ENCODE peak calls at places on chromosomes 12 and 14, in five cellular contexts. E is HCT116, J is A549, U is GM23338, X is SK-N-SH. D is an unnamed sample.

GRCh38 chr12:67917811-67918210 is 71.4 kb upstream of the IFNG-AS1 start:
- DNase-seq in E (no peak), X (no peak), U (no peak), J (no peak), D (no peak)

GRCh38 chr14:104580961-104581360 is 1.4 kb downstream of the C14orf180 start:
- DNase-seq in U (no peak), J (no peak), X (peak), E (no peak), D (no peak)

GRCh38 chr14:36222952-36223468 is 46.5 kb upstream of the PTCSC3 start:
- DNase-seq in U (peak), X (no peak), J (no peak), E (no peak), D (no peak)

GRCh38 chr12:111437816-111438454 is 32.2 kb downstream of the SH2B3 start:
- DNase-seq in E (no peak), X (no peak), J (no peak), U (no peak), D (no peak)

GRCh38 chr14:94795372-94795771 is 25.5 kb upstream of the GSC start:
- DNase-seq in U (no peak), E (no peak), X (no peak), J (no peak), D (no peak)

GRCh38 chr12:1619599-1619998 is 9.4 kb upstream of the WNT5B start:
- DNase-seq in E (no peak), J (no peak), X (no peak), U (no peak), D (no peak)

GRCh38 chr14:103520657-103521437 is 1.8 kb downstream of the CKB start:
- DNase-seq in E (peak), J (peak), X (peak), U (peak), D (no peak)

GRCh38 chr14:22797017-22797917 is 18.0 kb downstream of the SLC7A7 start:
- DNase-seq in J (no peak), U (peak), E (no peak), X (no peak), D (no peak)

GRCh38 chr14:68518180-68518579 is 274.7 kb downstream of the ZFP36L1 start:
- DNase-seq in E (no peak), J (no peak), U (no peak), X (no peak), D (no peak)

GRCh38 chr12:77893918-77894317 is 63.2 kb downstream of the NAV3 start:
- DNase-seq in J (peak), X (no peak), U (peak), E (peak), D (peak)

GRCh38 chr12:7642287-7642686 is 23.4 kb downstream of the APOBEC1 start:
- DNase-seq in J (no peak), U (no peak), X (no peak), E (no peak), D (no peak)

GRCh38 chr12:7646178-7646475 is 19.6 kb downstream of the APOBEC1 start:
- DNase-seq in U (peak), X (no peak), J (no peak), E (no peak), D (no peak)

GRCh38 chr12:7638764-7639570 is 26.7 kb downstream of the APOBEC1 start:
- DNase-seq in U (peak), X (peak), J (peak), E (peak), D (peak)

GRCh38 chr12:7645395-7646177 is 20.1 kb downstream of the APOBEC1 start:
- DNase-seq in U (peak), X (peak), J (peak), E (peak), D (no peak)

DNA sequence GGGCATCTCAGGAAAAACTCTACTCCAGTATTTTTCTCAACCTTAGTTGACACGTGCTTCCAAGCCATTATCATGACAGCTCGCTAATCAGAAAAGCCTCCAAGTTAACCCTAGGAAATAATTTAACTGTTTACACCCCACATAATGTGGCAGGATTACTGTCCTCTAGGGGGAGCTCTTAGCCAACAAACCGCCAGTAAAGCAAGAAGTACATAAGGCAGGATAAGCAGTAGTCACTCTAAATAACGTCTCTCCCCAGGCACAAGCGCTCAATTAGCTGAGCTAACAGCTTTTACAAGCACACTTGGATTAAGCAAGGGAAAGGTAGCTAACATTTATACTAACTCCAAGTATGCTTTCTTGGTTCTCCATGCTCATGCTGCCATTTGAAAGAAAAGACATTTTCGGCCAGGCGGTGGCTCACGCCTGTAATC is 22.8 kb downstream of the APOBEC1 start:
- DNase-seq in J (no peak), E (peak), X (no peak), U (peak), D (no peak)
- TF ChIP-seq REST in J (no peak), E (no peak), X (no peak), U (no peak), D (no peak)

GRCh38 chr12:64670039-64670438 is 59.7 kb downstream of the RASSF3 start:
- DNase-seq in U (no peak), J (no peak), X (peak), E (no peak), D (no peak)
- H3K27ac ChIP-seq in U (no peak), J (peak), X (no peak), E (peak), D (peak)

DNA sequence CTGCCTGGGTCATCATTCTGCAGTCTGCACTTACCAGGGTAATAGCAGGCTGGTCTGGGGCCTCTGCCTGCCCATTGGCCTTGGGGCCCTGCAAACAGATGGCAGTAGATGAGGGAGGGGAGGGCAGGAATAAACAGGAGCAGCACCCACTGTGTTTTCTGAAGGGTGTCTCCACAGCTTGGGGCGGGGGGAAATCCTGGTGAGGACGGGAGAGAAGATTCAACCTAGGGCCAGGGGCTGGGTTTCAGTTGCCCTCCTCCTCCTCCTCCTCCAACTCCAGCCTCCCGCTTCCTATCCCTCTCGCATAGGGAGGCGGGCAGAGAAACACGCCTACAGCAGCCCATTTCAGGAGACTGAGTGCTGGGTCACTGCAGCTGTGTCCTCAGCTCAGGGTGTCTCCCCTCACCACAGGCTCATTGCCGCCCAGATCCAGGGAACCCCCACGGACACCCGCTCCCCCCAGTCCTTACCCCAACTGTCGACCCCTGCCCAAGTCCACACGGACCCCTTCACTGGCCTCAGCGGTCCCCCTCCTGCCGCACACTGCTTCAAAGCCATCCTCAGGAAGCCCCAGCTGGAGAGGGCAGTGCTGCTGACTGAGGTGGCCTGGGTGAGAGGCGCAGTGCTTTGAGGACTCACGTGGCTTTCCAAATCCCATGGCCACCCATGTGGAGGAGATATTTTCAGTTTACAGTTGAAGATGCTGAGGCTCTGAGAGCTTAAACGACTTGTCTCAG is 9.1 kb upstream of the KRT80 start:
- DNase-seq in E (no peak), U (no peak), X (no peak), J (no peak), D (no peak)
- TF ChIP-seq REST in E (no peak), U (no peak), X (no peak), J (no peak), D (no peak)

GRCh38 chr12:47079894-47080724 is at the start of gene AMIGO2:
- DNase-seq in X (no peak), E (no peak), J (peak), U (peak), D (no peak)

GRCh38 chr12:47082963-47083621 is 3.3 kb upstream of the AMIGO2 start:
- DNase-seq in U (no peak), E (no peak), X (no peak), J (no peak), D (peak)

GRCh38 chr12:47080725-47081502 is 1.2 kb upstream of the AMIGO2 start:
- DNase-seq in U (peak), J (no peak), X (no peak), E (no peak), D (no peak)

GRCh38 chr12:47084172-47084571 is 4.4 kb upstream of the AMIGO2 start:
- DNase-seq in U (no peak), J (no peak), E (no peak), X (no peak), D (no peak)

DNA sequence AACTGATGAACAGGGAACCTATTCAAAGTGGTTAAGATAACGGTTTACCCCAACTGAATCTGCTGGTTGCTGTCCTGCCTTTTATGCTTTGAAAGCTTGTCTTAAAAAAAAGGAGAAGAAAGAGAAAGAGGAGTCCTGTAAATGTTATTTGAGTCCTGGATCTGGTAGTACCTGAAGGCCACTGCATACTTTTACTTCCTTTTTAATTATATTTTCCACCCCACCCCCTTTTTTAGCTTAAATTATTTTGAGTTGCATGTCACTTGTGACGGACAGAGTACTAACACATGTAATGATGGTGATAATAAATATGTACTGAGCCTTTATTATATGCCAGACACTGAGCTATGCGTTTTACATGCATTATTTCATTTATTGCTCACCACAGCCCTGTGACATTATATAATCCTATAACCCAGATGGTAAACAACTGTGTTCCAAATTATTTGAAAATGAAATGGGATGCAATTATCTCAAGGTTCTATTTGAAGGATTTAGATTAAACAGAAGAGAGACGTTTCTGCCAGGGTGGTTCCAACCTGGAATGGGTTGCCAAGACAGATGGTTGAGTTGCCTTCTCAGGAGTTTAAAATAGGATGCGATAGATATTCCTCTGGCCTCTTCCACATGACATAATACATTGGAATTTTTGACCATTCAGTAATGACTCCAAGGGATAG is 2.7 kb upstream of the AMIGO2 start:
- DNase-seq in J (no peak), U (no peak), E (no peak), X (no peak), D (no peak)
- H3K27ac ChIP-seq in J (peak), U (no peak), E (no peak), X (peak), D (peak)

D was measured in Panc1.